ENCODE peak calls at places on chromosomes 4 and X, in eight cellular contexts. H, A, U, L, B, S, X and F are unnamed samples.

GRCh38 chrX:290476-291166 is 9.4 kb downstream of the PLCXD1 start:
- DNase-seq in H (no peak), A (no peak), U (no peak), L (no peak), B (peak; percentile 45), S (no peak), X (no peak), F (peak; percentile 66)

GRCh38 chr4:4430492-4431195 is 43.7 kb downstream of the NSG1 start:
- DNase-seq in H (peak; percentile 45), A (peak; percentile 44), U (no peak), L (peak; percentile 84), B (no peak), S (peak; percentile 66), X (no peak), F (no peak)

GRCh38 chr4:2370597-2371320 is 47.7 kb downstream of the ZFYVE28 start:
- DNase-seq in H (no peak), A (no peak), U (no peak), L (no peak), B (peak; percentile 45), S (no peak), X (no peak), F (no peak)

GRCh38 chr4:142222127-142222526 is 585.7 kb downstream of the IL15 start:
- DNase-seq in H (no peak), A (no peak), U (no peak), L (no peak), B (no peak), S (no peak), X (no peak), F (no peak)

GRCh38 chrX:69152398-69152797 is 12.9 kb downstream of the PJA1 start:
- DNase-seq in H (no peak), A (no peak), U (no peak), L (no peak), B (no peak), S (no peak), X (peak; percentile 54), F (peak; percentile 70)

GRCh38 chr4:154009191-154009590 is 220.3 kb upstream of the SFRP2 start:
- DNase-seq in H (no peak), A (no peak), U (no peak), L (no peak), B (no peak), S (no peak), X (no peak), F (no peak)

GRCh38 chrX:35826503-35826902 is 28.4 kb downstream of the MAGEB16 start:
- DNase-seq in H (no peak), A (no peak), U (no peak), L (no peak), B (no peak), S (no peak), X (no peak), F (no peak)

GRCh38 chr4:74479009-74479408 is 34.1 kb downstream of the AREG start:
- DNase-seq in H (no peak), A (no peak), U (no peak), L (no peak), B (no peak), S (no peak), X (no peak), F (no peak)

GRCh38 chrX:78693547-78693946 is 34.4 kb upstream of the RTL3 start:
- DNase-seq in H (no peak), A (no peak), U (no peak), L (no peak), B (no peak), S (no peak), X (no peak), F (no peak)

GRCh38 chr4:42821230-42821629 is 71.3 kb upstream of the GRXCR1 start:
- DNase-seq in H (no peak), A (no peak), U (no peak), L (no peak), B (no peak), S (no peak), X (no peak), F (no peak)

GRCh38 chr4:8914461-8915171 is 43.0 kb upstream of the HMX1 start:
- DNase-seq in H (no peak), A (no peak), U (no peak), L (no peak), B (peak; percentile 53), S (peak; percentile 5), X (no peak), F (peak; percentile 47)

GRCh38 chrX:106921637-106922036 is 1.4 kb downstream of the CLDN2 start:
- DNase-seq in H (no peak), A (no peak), U (no peak), L (no peak), B (no peak), S (no peak), X (no peak), F (no peak)

GRCh38 chr4:119731778-119732177 is 103.2 kb upstream of the PDE5A start:
- DNase-seq in H (no peak), A (no peak), U (no peak), L (no peak), B (no peak), S (no peak), X (no peak), F (no peak)

GRCh38 chrX:65772842-65773241 is 105.4 kb downstream of the MSN start:
- DNase-seq in H (no peak), A (no peak), U (no peak), L (no peak), B (no peak), S (no peak), X (no peak), F (no peak)

GRCh38 chrX:13126785-13127184 is 82.4 kb upstream of the FAM9C start:
- DNase-seq in H (no peak), A (no peak), U (no peak), L (no peak), B (no peak), S (no peak), X (no peak), F (no peak)

GRCh38 chr4:94757192-94758140 is at the start of gene BMPR1B:
- DNase-seq in H (no peak), A (no peak), U (no peak), L (no peak), B (no peak), S (peak; percentile 40), X (no peak), F (no peak)

GRCh38 chr4:24551492-24552330 is 32.6 kb downstream of the DHX15 start:
- DNase-seq in H (no peak), A (no peak), U (no peak), L (no peak), B (no peak), S (no peak), X (no peak), F (no peak)

GRCh38 chrX:94901849-94902248 is 1227.8 kb downstream of the FAM133A start:
- DNase-seq in H (no peak), A (no peak), U (no peak), L (no peak), B (no peak), S (no peak), X (no peak), F (no peak)

GRCh38 chrX:20211261-20211786 is 55.4 kb downstream of the RPS6KA3 start:
- DNase-seq in H (no peak), A (no peak), U (no peak), L (no peak), B (no peak), S (no peak), X (no peak), F (no peak)

GRCh38 chr4:2272828-2273120 is 10.9 kb upstream of the MXD4 start:
- DNase-seq in H (no peak), A (no peak), U (no peak), L (no peak), B (no peak), S (no peak), X (no peak), F (no peak)

GRCh38 chr4:140044314-140044991 is 109.5 kb downstream of the MAML3 start:
- DNase-seq in H (no peak), A (no peak), U (no peak), L (no peak), B (no peak), S (no peak), X (no peak), F (no peak)

GRCh38 chr4:55435136-55435535 is 39.4 kb downstream of the TMEM165 start:
- DNase-seq in H (no peak), A (no peak), U (no peak), L (no peak), B (no peak), S (no peak), X (no peak), F (no peak)

GRCh38 chr4:45160932-45161331 is 434.6 kb upstream of the GNPDA2 start:
- DNase-seq in H (no peak), A (no peak), U (no peak), L (no peak), B (no peak), S (no peak), X (no peak), F (no peak)

GRCh38 chr4:172514801-172515200 is 653.8 kb upstream of the GALNT7 start:
- DNase-seq in H (no peak), A (no peak), U (no peak), L (no peak), B (no peak), S (no peak), X (no peak), F (no peak)